ENCODE peak calls at places on chromosomes 16 and 17, in eight cellular contexts. W is mucosa of descending colon, N is keratinocyte, J is cardiac muscle cell, D is neural progenitor cell, Z is A549, V is fibroblast of mammary gland, C is lung. E is an unnamed sample.

GRCh38 chr16:50318796-50319578 is 49.8 kb downstream of the BRD7 start:
- DNase-seq in W (no peak), N (no peak), J (no peak), D (no peak), Z (no peak), V (no peak), C (no peak), E (no peak)

GRCh38 chr16:78163772-78164391 is 64.4 kb downstream of the WWOX start:
- DNase-seq in W (no peak), N (no peak), J (no peak), D (no peak), Z (no peak), V (no peak), C (no peak), E (no peak)

GRCh38 chr17:58658804-58659713 is 32.8 kb downstream of the TEX14 start:
- DNase-seq in W (peak; percentile 82), N (peak; percentile 91), J (peak; percentile 99), D (peak; percentile 86), Z (peak; percentile 92), V (peak; percentile 97), C (peak; percentile 79), E (peak; percentile 71)

GRCh38 chr16:23949630-23950290 is 114.0 kb downstream of the PRKCB start:
- DNase-seq in W (peak; percentile 56), N (no peak), J (no peak), D (no peak), Z (no peak), V (no peak), C (no peak), E (no peak)

GRCh38 chr17:82985973-82986372 is 93.4 kb upstream of the METRNL start:
- DNase-seq in W (peak; percentile 32), N (no peak), J (peak; percentile 45), D (peak; percentile 71), Z (no peak), V (peak; percentile 23), C (peak; percentile 29), E (peak; percentile 60)

GRCh38 chr17:78263063-78263735 is 31.8 kb downstream of the TMEM235 start:
- DNase-seq in W (peak; percentile 67), N (no peak), J (peak; percentile 50), D (no peak), Z (no peak), V (no peak), C (peak; percentile 62), E (peak; percentile 51)

GRCh38 chr16:71376465-71377157 is 18.1 kb downstream of the CALB2 start:
- DNase-seq in W (no peak), N (no peak), J (no peak), D (no peak), Z (no peak), V (no peak), C (no peak), E (no peak)

GRCh38 chr17:42243493-42243982 is 32.7 kb downstream of the STAT5B start:
- DNase-seq in W (no peak), N (no peak), J (no peak), D (no peak), Z (no peak), V (no peak), C (no peak), E (no peak)

GRCh38 chr17:21313320-21313719 is 28.8 kb downstream of the MAP2K3 start:
- DNase-seq in W (no peak), N (no peak), J (no peak), D (no peak), Z (no peak), V (no peak), C (no peak), E (no peak)

GRCh38 chr17:28717578-28718316 is at the start of gene RAB34:
- DNase-seq in W (peak; percentile 50), N (no peak), J (peak; percentile 94), D (peak; percentile 99), Z (peak; percentile 73), V (peak; percentile 85), C (peak; percentile 77), E (peak; percentile 94)

GRCh38 chr17:28120766-28121165 is 78.3 kb downstream of the NLK start:
- DNase-seq in W (no peak), N (no peak), J (no peak), D (no peak), Z (no peak), V (no peak), C (no peak), E (no peak)

GRCh38 chr16:4293822-4294457 is 21.1 kb upstream of the TFAP4 start:
- DNase-seq in W (no peak), N (no peak), J (peak; percentile 81), D (peak; percentile 88), Z (peak; percentile 50), V (peak; percentile 76), C (peak; percentile 50), E (peak; percentile 81)

GRCh38 chr16:83606486-83607030 is 201.2 kb upstream of the HSBP1 start:
- DNase-seq in W (no peak), N (no peak), J (no peak), D (no peak), Z (peak; percentile 8), V (no peak), C (no peak), E (no peak)

GRCh38 chr17:50148226-50149098 is 2.0 kb downstream of the PPP1R9B start:
- DNase-seq in W (peak; percentile 71), N (no peak), J (peak; percentile 47), D (peak; percentile 54), Z (peak; percentile 86), V (no peak), C (peak; percentile 71), E (peak; percentile 36)

GRCh38 chr17:7703584-7704574 is 1.1 kb upstream of the EFNB3 start:
- DNase-seq in W (no peak), N (no peak), J (peak; percentile 73), D (peak; percentile 92), Z (peak; percentile 34), V (peak; percentile 54), C (no peak), E (peak; percentile 81)

GRCh38 chr17:74555427-74555826 is 9.5 kb upstream of the CD300C start:
- DNase-seq in W (no peak), N (no peak), J (no peak), D (no peak), Z (no peak), V (no peak), C (no peak), E (no peak)

GRCh38 chr17:74550602-74551001 is 4.7 kb upstream of the CD300C start:
- DNase-seq in W (no peak), N (no peak), J (no peak), D (no peak), Z (no peak), V (no peak), C (no peak), E (no peak)

GRCh38 chr17:74558882-74559519 is 8.3 kb downstream of the CD300H start:
- DNase-seq in W (no peak), N (no peak), J (no peak), D (no peak), Z (no peak), V (no peak), C (no peak), E (no peak)

GRCh38 chr17:74552037-74552436 is 6.1 kb upstream of the CD300C start:
- DNase-seq in W (no peak), N (peak; percentile 89), J (no peak), D (no peak), Z (no peak), V (no peak), C (no peak), E (peak; percentile 24)

GRCh38 chr17:74554909-74555308 is 9.0 kb upstream of the CD300C start:
- DNase-seq in W (no peak), N (no peak), J (no peak), D (no peak), Z (no peak), V (no peak), C (no peak), E (no peak)
- TF ChIP-seq CTCF in W (no peak), N (no peak), J (no peak), D (no peak), Z (no peak), V (no peak), C (no peak), E (no peak)

DNA sequence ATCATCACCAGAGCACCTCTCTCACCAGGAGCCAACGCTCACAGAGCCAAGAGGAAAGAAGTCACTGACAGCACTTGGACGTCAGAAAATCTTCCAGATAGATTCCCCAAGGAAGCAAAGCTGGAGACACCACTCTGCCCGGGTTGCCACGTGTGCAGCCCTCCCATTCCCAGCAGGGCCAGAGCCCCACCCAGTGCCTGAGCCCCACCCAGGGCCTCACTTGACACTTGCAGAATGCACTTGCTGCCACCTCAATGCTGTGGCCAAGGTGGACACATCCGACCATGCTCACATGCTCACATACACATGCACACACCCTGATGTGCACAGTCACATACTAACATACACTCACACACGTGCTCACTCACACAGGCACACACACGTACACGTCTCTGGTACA is 240.7 kb downstream of the RBFOX3 start:
- DNase-seq in W (peak; percentile 14), N (no peak), J (no peak), D (no peak), Z (no peak), V (no peak), C (no peak), E (no peak)
- TF ChIP-seq CTCF in W (no peak), N (no peak), J (no peak), D (no peak), Z (no peak), V (no peak), C (no peak), E (no peak)

DNA sequence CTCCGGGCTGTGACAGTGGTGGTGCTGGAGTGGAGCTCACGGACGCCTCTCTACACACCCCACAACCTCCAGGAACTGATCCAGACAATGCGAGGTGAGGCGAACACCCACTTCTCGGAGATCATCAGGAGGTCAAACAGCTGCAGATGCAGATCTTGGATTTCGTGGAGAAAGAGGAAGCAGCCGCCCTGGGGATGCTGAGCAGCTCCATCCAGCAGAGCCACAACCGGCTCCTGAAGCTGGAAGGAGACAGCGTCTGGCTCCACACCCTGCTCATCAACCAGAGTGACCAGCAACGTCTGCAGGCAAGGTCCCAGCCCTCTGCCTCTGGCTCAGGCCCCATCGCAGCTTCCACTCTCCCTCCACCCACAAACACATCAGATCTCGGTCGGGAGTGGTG is 13.2 kb upstream of the SLC16A5 start:
- DNase-seq in W (no peak), N (no peak), J (no peak), D (no peak), Z (no peak), V (no peak), C (no peak), E (no peak)
- TF ChIP-seq CTCF in W (no peak), N (no peak), J (no peak), D (no peak), Z (no peak), V (no peak), C (no peak), E (no peak)

GRCh38 chr16:69717066-69717465 is 9.3 kb downstream of the NQO1 start:
- DNase-seq in W (no peak), N (no peak), J (no peak), D (no peak), Z (no peak), V (no peak), C (no peak), E (no peak)

GRCh38 chr16:69712277-69712676 is 14.1 kb downstream of the NQO1 start:
- DNase-seq in W (no peak), N (peak; percentile 17), J (no peak), D (no peak), Z (no peak), V (no peak), C (no peak), E (no peak)

GRCh38 chr16:69711115-69711740 is 15.1 kb downstream of the NQO1 start:
- DNase-seq in W (peak; percentile 85), N (peak; percentile 84), J (peak; percentile 71), D (no peak), Z (no peak), V (peak; percentile 95), C (peak; percentile 81), E (no peak)

GRCh38 chr16:69709456-69710084 is 16.8 kb downstream of the NQO1 start:
- DNase-seq in W (peak; percentile 31), N (no peak), J (peak; percentile 81), D (peak; percentile 77), Z (peak; percentile 58), V (peak; percentile 83), C (no peak), E (no peak)

GRCh38 chr16:69712914-69713581 is 13.3 kb downstream of the NQO1 start:
- DNase-seq in W (no peak), N (no peak), J (no peak), D (no peak), Z (no peak), V (no peak), C (no peak), E (no peak)
- TF ChIP-seq CTCF in W (no peak), N (no peak), J (no peak), D (no peak), Z (no peak), V (no peak), C (no peak), E (no peak)

E was measured in nephron progenitor cell.